ENCODE peak calls at places on chromosomes 6 and 20, in six cellular contexts. S is bronchial epithelial cell; D is Daoy; G is stimulated activated naive B cell treated with anti-CD40 and anti-IgM and Interleukin-4, amounts not matched to agents 10 μg/mL and 1 μg/mL and 100 μg/mL, for 72 hours; Y is HTR-8/SVneo; M is C1 segment of cervical spinal cord. A is an unnamed sample.

GRCh38 chr6:100228437-100229424 is 234.7 kb upstream of the MCHR2 start:
- DNase-seq in S (peak), D (peak), G (peak), Y (peak), M (peak), A (peak)

GRCh38 chr20:21708738-21709534 is 3.5 kb downstream of the PAX1 start:
- DNase-seq in S (no peak), D (no peak), G (no peak), Y (no peak), M (no peak), A (no peak)

GRCh38 chr6:165571721-165572132 is 91.3 kb downstream of the PDE10A start:
- DNase-seq in S (peak), D (no peak), G (no peak), Y (no peak), M (no peak), A (no peak)

GRCh38 chr6:168447741-168448140 is 6.8 kb downstream of the SMOC2 start:
- DNase-seq in S (no peak), D (no peak), G (no peak), Y (no peak), M (no peak), A (no peak)

GRCh38 chr20:44166477-44166876 is 20.5 kb downstream of the JPH2 start:
- DNase-seq in S (no peak), D (peak), G (no peak), Y (no peak), M (no peak), A (no peak)

GRCh38 chr6:7672066-7673062 is 53.5 kb upstream of the BMP6 start:
- DNase-seq in S (no peak), D (no peak), G (no peak), Y (no peak), M (no peak), A (peak)

GRCh38 chr20:21027569-21027968 is 78.6 kb downstream of the LINC00237 start:
- DNase-seq in S (no peak), D (peak), G (no peak), Y (peak), M (no peak), A (no peak)

GRCh38 chr6:3162565-3163247 is 5.4 kb upstream of the TUBB2A start:
- DNase-seq in S (peak), D (peak), G (peak), Y (peak), M (peak), A (peak)

GRCh38 chr6:119061215-119061614 is 17.2 kb downstream of the FAM184A start:
- DNase-seq in S (no peak), D (no peak), G (no peak), Y (no peak), M (no peak), A (no peak)

GRCh38 chr6:103675807-103676406 is 1183.8 kb downstream of the HACE1 start:
- DNase-seq in S (no peak), D (no peak), G (no peak), Y (peak), M (no peak), A (no peak)

GRCh38 chr20:3797592-3798404 is 1.7 kb downstream of the CDC25B start:
- DNase-seq in S (no peak), D (no peak), G (no peak), Y (no peak), M (no peak), A (no peak)

GRCh38 chr20:18663932-18664331 is 76.1 kb downstream of the DTD1 start:
- DNase-seq in S (peak), D (no peak), G (no peak), Y (no peak), M (no peak), A (peak)

GRCh38 chr20:31717478-31717946 is 5.2 kb downstream of the BCL2L1 start:
- DNase-seq in S (no peak), D (no peak), G (peak), Y (no peak), M (no peak), A (no peak)

GRCh38 chr20:48886189-48886588 is 35.3 kb upstream of the ARFGEF2 start:
- DNase-seq in S (no peak), D (no peak), G (no peak), Y (no peak), M (peak), A (no peak)

GRCh38 chr20:1357921-1358671 is 29.2 kb upstream of the SDCBP2 start:
- DNase-seq in S (no peak), D (peak), G (no peak), Y (no peak), M (no peak), A (no peak)

GRCh38 chr6:47476794-47477496 is 644 bp upstream of the CD2AP start:
- DNase-seq in S (peak), D (no peak), G (no peak), Y (no peak), M (no peak), A (no peak)

GRCh38 chr6:30544666-30545272 is 11.5 kb downstream of the GNL1 start:
- DNase-seq in S (peak), D (peak), G (no peak), Y (peak), M (no peak), A (peak)

GRCh38 chr20:5316188-5317158 is at the start of gene PROKR2:
- DNase-seq in S (no peak), D (peak), G (no peak), Y (no peak), M (no peak), A (no peak)

GRCh38 chr6:103800131-103800670 is 1059.5 kb downstream of the HACE1 start:
- DNase-seq in S (no peak), D (no peak), G (no peak), Y (no peak), M (no peak), A (no peak)

GRCh38 chr6:147559016-147559415 is 50.5 kb downstream of the SAMD5 start:
- DNase-seq in S (no peak), D (peak), G (no peak), Y (no peak), M (no peak), A (peak)

GRCh38 chr6:165746331-165746730 is 83.3 kb upstream of the PDE10A start:
- DNase-seq in S (no peak), D (no peak), G (no peak), Y (no peak), M (no peak), A (no peak)

A was measured in foreskin fibroblast.